ENCODE peak calls at places on chromosomes 6 and 20, in six cellular contexts. I, Z, J, P, W and A are unnamed samples.
A peak's percentile ranks its signal among the peaks of the same experiment; 100 is the strongest.

GRCh38 chr6:11271637-11272036 is 39.2 kb upstream of the NEDD9 start:
- DNase-seq in P (no peak), W (no peak), I (no peak), J (no peak), Z (no peak), A (peak; percentile 95)

GRCh38 chr6:39934060-39934757 is at the start of gene MOCS1:
- DNase-seq in I (peak; percentile 82), J (peak; percentile 90), Z (peak; percentile 54), W (peak; percentile 94), P (no peak), A (peak; percentile 7)

GRCh38 chr6:118387921-118388701 is 160.0 kb upstream of the PLN start:
- DNase-seq in W (no peak), J (no peak), P (no peak), I (no peak), Z (peak; percentile 90), A (peak; percentile 81)

GRCh38 chr6:143675946-143676345 is 1.8 kb upstream of the PHACTR2 start:
- DNase-seq in I (no peak), P (no peak), Z (peak; percentile 73), J (no peak), W (no peak), A (no peak)

GRCh38 chr20:48831702-48832422 is 4.1 kb upstream of the PREX1 start:
- DNase-seq in W (peak; percentile 82), P (no peak), I (peak; percentile 52), J (peak; percentile 85), Z (peak; percentile 95), A (no peak)

GRCh38 chr6:27617700-27618689 is 145.1 kb upstream of the ZNF184 start:
- DNase-seq in J (no peak), W (no peak), P (no peak), I (no peak), Z (peak; percentile 73), A (no peak)

GRCh38 chr20:6708010-6708409 is 59.5 kb upstream of the BMP2 start:
- DNase-seq in Z (peak; percentile 76), W (peak; percentile 69), I (peak; percentile 84), J (no peak), P (no peak), A (peak; percentile 67)

GRCh38 chr20:2283706-2284423 is 11.9 kb upstream of the TGM3 start:
- DNase-seq in I (peak; percentile 73), W (no peak), Z (peak; percentile 68), P (no peak), J (no peak), A (no peak)

GRCh38 chr6:131258010-131258652 is 122.9 kb downstream of the AKAP7 start:
- DNase-seq in J (no peak), I (no peak), P (no peak), Z (peak; percentile 52), W (no peak), A (no peak)

GRCh38 chr20:4074877-4075455 is 59.6 kb upstream of the RNF24 start:
- DNase-seq in J (no peak), P (no peak), W (no peak), Z (no peak), I (no peak), A (no peak)

GRCh38 chr6:156282087-156282486 is 495.1 kb upstream of the ARID1B start:
- DNase-seq in W (no peak), J (no peak), P (no peak), Z (no peak), I (no peak), A (no peak)

GRCh38 chr6:111367393-111368088 is 115.5 kb downstream of the REV3L start:
- DNase-seq in W (no peak), I (no peak), P (peak; percentile 32), J (peak; percentile 14), Z (no peak), A (no peak)

GRCh38 chr20:47681977-47682812 is 103.1 kb downstream of the SULF2 start:
- DNase-seq in J (no peak), Z (no peak), I (peak; percentile 45), P (no peak), W (no peak), A (no peak)

GRCh38 chr6:93789532-93789931 is 370.2 kb upstream of the EPHA7 start:
- DNase-seq in W (no peak), I (no peak), J (no peak), Z (no peak), P (no peak), A (no peak)

GRCh38 chr6:52985228-52985627 is 9.9 kb downstream of the GSTA4 start:
- DNase-seq in Z (no peak), P (no peak), J (no peak), W (no peak), I (no peak), A (no peak)

GRCh38 chr20:62819494-62820174 is 2.8 kb downstream of the COL9A3 start:
- DNase-seq in J (no peak), W (no peak), P (no peak), Z (peak; percentile 62), I (no peak), A (no peak)

GRCh38 chr20:39110819-39111136 is 148.6 kb downstream of the DHX35 start:
- DNase-seq in Z (no peak), I (no peak), W (no peak), J (no peak), P (no peak), A (no peak)

GRCh38 chr20:5734559-5735137 is 15.6 kb upstream of the SHLD1 start:
- DNase-seq in J (no peak), I (no peak), P (no peak), Z (peak; percentile 48), W (no peak), A (no peak)

GRCh38 chr6:14518515-14519217 is 401.1 kb downstream of the CD83 start:
- DNase-seq in Z (no peak), J (no peak), I (no peak), W (no peak), P (no peak), A (no peak)

GRCh38 chr6:38310061-38310460 is 329.7 kb downstream of the BTBD9 start:
- DNase-seq in Z (no peak), P (no peak), J (no peak), W (no peak), I (peak; percentile 76), A (no peak)

GRCh38 chr20:21234816-21235215 is 68.3 kb upstream of the XRN2 start:
- DNase-seq in Z (no peak), I (no peak), P (no peak), J (no peak), W (no peak), A (no peak)

GRCh38 chr6:132919476-132919875 is 105.1 kb downstream of the RPS12 start:
- DNase-seq in I (peak; percentile 80), P (no peak), J (peak; percentile 19), W (peak; percentile 82), Z (peak; percentile 70), A (peak; percentile 94)

GRCh38 chr20:1266167-1266973 is at the start of gene SNPH:
- DNase-seq in W (peak; percentile 84), P (no peak), I (peak; percentile 72), J (peak; percentile 77), Z (peak; percentile 84), A (peak; percentile 48)

GRCh38 chr20:50250748-50251382 is 60.2 kb downstream of the CEBPB start:
- DNase-seq in W (no peak), I (no peak), P (no peak), Z (no peak), J (no peak), A (no peak)

DNA sequence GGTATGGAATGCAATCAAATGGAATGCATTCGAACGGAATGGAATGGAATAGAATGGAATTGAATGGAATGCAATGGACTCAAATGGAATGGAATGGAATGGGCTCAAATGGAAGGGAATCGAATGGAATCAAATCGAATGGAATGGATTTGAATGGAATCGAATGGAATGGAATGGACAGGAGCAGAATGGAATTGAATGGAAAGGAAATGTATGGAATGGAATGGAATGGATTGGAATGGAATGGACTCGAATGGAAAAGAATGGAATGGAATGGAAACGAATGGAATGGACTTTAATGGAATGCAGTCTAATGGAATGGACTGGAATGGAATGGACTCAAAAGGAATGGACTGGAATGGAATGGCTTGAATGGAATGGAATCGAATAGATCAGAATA is 18.3 kb upstream of the DEFB115 start:
- DNase-seq in I (no peak), W (no peak), Z (no peak), P (no peak), J (no peak), A (no peak)
- H3K9me3 ChIP-seq in I (peaks cover 23% of the 10 kb centered on the region), W (peaks cover 65% of the 10 kb centered on the region), Z (peaks cover 90% of the 10 kb centered on the region), P (peaks cover 2% of the 10 kb centered on the region), J (no peaks in the 10 kb centered on the region), A (peaks cover 84% of the 10 kb centered on the region)

GRCh38 chr20:46349742-46350056 is 41.4 kb upstream of the CDH22 start:
- DNase-seq in J (no peak), I (no peak), W (no peak), Z (no peak), P (no peak), A (no peak)

GRCh38 chr20:46348231-46348803 is 40.0 kb upstream of the CDH22 start:
- DNase-seq in P (no peak), Z (no peak), J (no peak), W (no peak), I (no peak), A (no peak)

GRCh38 chr20:46350201-46350985 is 42.1 kb upstream of the CDH22 start:
- DNase-seq in P (peak; percentile 54), Z (peak; percentile 40), J (peak; percentile 69), I (no peak), W (no peak), A (peak; percentile 65)

GRCh38 chr20:46347831-46348230 is 39.5 kb upstream of the CDH22 start:
- DNase-seq in W (no peak), I (no peak), Z (no peak), J (no peak), P (no peak), A (no peak)

GRCh38 chr20:46348972-46349741 is 40.9 kb upstream of the CDH22 start:
- DNase-seq in I (peak; percentile 47), W (peak; percentile 75), P (no peak), J (peak; percentile 68), Z (peak; percentile 47), A (no peak)
- TF ChIP-seq CTCF in I (peak; percentile 65), W (peak; percentile 47), P (peak; percentile 74), J (peak; percentile 86), Z (peak; percentile 86), A (peak; percentile 69)

GRCh38 chr6:159004592-159004991 is 4.6 kb upstream of the RSPH3 start:
- DNase-seq in J (no peak), P (no peak), I (no peak), Z (no peak), W (no peak), A (no peak)
- H3K27ac ChIP-seq in J (no peak overlapping the region), P (no peak overlapping the region), I (no peak overlapping the region), Z (no peak overlapping the region), W (no peak overlapping the region), A (no peak overlapping the region)

GRCh38 chr6:140644017-140644416 is 1269.6 kb upstream of the CITED2 start:
- DNase-seq in Z (no peak), W (no peak), J (no peak), P (no peak), I (no peak), A (no peak)

GRCh38 chr6:140636698-140637402 is 1262.4 kb upstream of the CITED2 start:
- DNase-seq in Z (no peak), J (no peak), P (peak; percentile 21), I (no peak), W (no peak), A (no peak)

GRCh38 chr6:140636237-140636636 is 1261.8 kb upstream of the CITED2 start:
- DNase-seq in Z (no peak), J (no peak), I (no peak), P (peak; percentile 30), W (no peak), A (no peak)

DNA sequence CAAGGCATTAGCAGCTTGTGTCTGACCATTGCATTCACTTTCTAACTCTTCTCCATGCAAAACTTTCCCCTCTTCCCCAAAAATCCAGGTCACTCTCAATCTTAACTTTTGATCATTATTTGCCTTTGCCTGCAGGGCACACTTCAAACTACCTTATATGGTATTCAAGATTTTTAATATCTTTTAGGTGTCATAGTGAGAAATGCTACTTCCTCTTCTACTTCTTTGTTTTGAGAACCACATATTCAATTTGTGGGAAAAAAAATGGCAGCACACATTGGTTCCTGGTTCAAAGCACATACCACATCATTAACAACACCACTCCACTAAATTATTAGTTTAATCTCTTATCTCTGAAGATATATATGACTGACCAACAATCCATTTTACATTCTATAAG is 1267.0 kb upstream of the CITED2 start:
- DNase-seq in I (no peak), P (peak; percentile 15), Z (no peak), J (no peak), W (no peak), A (no peak)
- H3K9me3 ChIP-seq in I (no peaks in the 10 kb centered on the region), P (peaks cover 6% of the 10 kb centered on the region), Z (no peaks in the 10 kb centered on the region), J (no peaks in the 10 kb centered on the region), W (peaks cover under 1% of the 10 kb centered on the region), A (peaks cover 7% of the 10 kb centered on the region)